ENCODE peak calls at places on chromosomes 2 and 18, in eight cellular contexts. M, J, F, A, H, U, N and X are unnamed samples.
A peak's percentile ranks its signal among the peaks of the same experiment; 100 is the strongest.

GRCh38 chr18:71008257-71008656 is 719.4 kb downstream of the SOCS6 start:
- DNase-seq in M (no peak), J (no peak), F (no peak), A (no peak), H (no peak), U (no peak), N (no peak), X (no peak)

GRCh38 chr2:6418316-6418715 is 447.4 kb downstream of the CMPK2 start:
- DNase-seq in M (no peak), J (no peak), F (no peak), A (no peak), H (no peak), U (no peak), N (no peak), X (no peak)

GRCh38 chr2:80469428-80469827 is 164.9 kb upstream of the LRRTM1 start:
- DNase-seq in M (no peak), J (no peak), F (no peak), A (no peak), H (no peak), U (no peak), N (no peak), X (no peak)

GRCh38 chr18:57134564-57135211 is 12.2 kb upstream of the BOD1L2 start:
- DNase-seq in M (no peak), J (no peak), F (peak; percentile 11), A (no peak), H (no peak), U (no peak), N (no peak), X (no peak)

GRCh38 chr18:37484893-37485834 is 80.4 kb downstream of the CELF4 start:
- DNase-seq in M (no peak), J (no peak), F (peak; percentile 78), A (no peak), H (peak; percentile 59), U (no peak), N (peak; percentile 15), X (peak; percentile 42)

GRCh38 chr18:22606563-22607283 is 189.0 kb upstream of the CTAGE1 start:
- DNase-seq in M (no peak), J (no peak), F (peak; percentile 25), A (no peak), H (peak; percentile 67), U (no peak), N (no peak), X (no peak)

GRCh38 chr2:157460384-157460837 is 16.5 kb upstream of the CYTIP start:
- DNase-seq in M (no peak), J (no peak), F (peak; percentile 5), A (no peak), H (peak; percentile 12), U (no peak), N (no peak), X (no peak)

GRCh38 chr2:161576421-161576820 is 47.8 kb upstream of the SLC4A10 start:
- DNase-seq in M (peak; percentile 14), J (no peak), F (peak; percentile 90), A (no peak), H (no peak), U (no peak), N (no peak), X (no peak)

GRCh38 chr2:235675678-235676535 is 182.1 kb downstream of the AGAP1 start:
- DNase-seq in M (no peak), J (no peak), F (no peak), A (no peak), H (peak; percentile 29), U (no peak), N (no peak), X (no peak)
- TF ChIP-seq CTCF in M (no peak), J (no peak), F (no peak), A (peak; percentile 6), H (peak; percentile 6), U (no peak), N (peak; percentile 17), X (peak; percentile 34)

GRCh38 chr18:5456577-5457466 is 87.0 kb downstream of the EPB41L3 start:
- DNase-seq in M (no peak), J (no peak), F (peak; percentile 63), A (no peak), H (peak; percentile 70), U (no peak), N (no peak), X (no peak)
- TF ChIP-seq CTCF in M (peak; percentile 14), J (no peak), F (peak; percentile 42), A (peak; percentile 44), H (peak; percentile 27), U (no peak), N (no peak), X (peak; percentile 63)

GRCh38 chr2:46335966-46336436 is 38.8 kb downstream of the EPAS1 start:
- DNase-seq in M (no peak), J (no peak), F (no peak), A (no peak), H (no peak), U (no peak), N (no peak), X (no peak)
- TF ChIP-seq CTCF in M (no peak), J (no peak), F (no peak), A (no peak), H (no peak), U (no peak), N (no peak), X (no peak)

GRCh38 chr2:96136123-96136720 is 2.1 kb downstream of the ASTL start:
- DNase-seq in M (no peak), J (no peak), F (no peak), A (no peak), H (no peak), U (no peak), N (no peak), X (no peak)

GRCh38 chr2:96140941-96141623 is 2.8 kb upstream of the ASTL start:
- DNase-seq in M (no peak), J (peak; percentile 70), F (no peak), A (peak; percentile 2), H (no peak), U (no peak), N (no peak), X (no peak)

GRCh38 chr2:96139181-96139758 is 968 bp upstream of the ASTL start:
- DNase-seq in M (no peak), J (peak; percentile 53), F (peak; percentile 45), A (peak; percentile 3), H (no peak), U (no peak), N (no peak), X (no peak)

GRCh38 chr2:96137611-96138129 is 632 bp downstream of the ASTL start:
- DNase-seq in M (no peak), J (peak; percentile 68), F (no peak), A (peak; percentile 9), H (no peak), U (no peak), N (no peak), X (no peak)

GRCh38 chr2:96138146-96139145 is at the start of gene ASTL:
- DNase-seq in M (peak; percentile 73), J (peak; percentile 84), F (peak; percentile 95), A (peak; percentile 32), H (peak; percentile 56), U (no peak), N (no peak), X (no peak)
- TF ChIP-seq CTCF in M (peak; percentile 52), J (peak; percentile 68), F (peak; percentile 82), A (peak; percentile 61), H (peak; percentile 55), U (peak; percentile 68), N (peak; percentile 58), X (peak; percentile 67)

GRCh38 chr2:69914235-69915049 is 467 bp upstream of the MXD1 start:
- DNase-seq in M (peak; percentile 100), J (peak; percentile 100), F (peak; percentile 100), A (peak; percentile 99), H (peak; percentile 100), U (peak; percentile 100), N (peak; percentile 100), X (peak; percentile 99)
- TF ChIP-seq CTCF in M (no peak), J (peak; percentile 9), F (peak; percentile 59), A (peak; percentile 50), H (no peak), U (peak; percentile 46), N (no peak), X (peak; percentile 29)

GRCh38 chr2:51782874-51783765 is 751.2 kb upstream of the NRXN1 start:
- DNase-seq in M (no peak), J (no peak), F (no peak), A (no peak), H (no peak), U (no peak), N (no peak), X (no peak)

GRCh38 chr2:51780353-51780752 is 748.4 kb upstream of the NRXN1 start:
- DNase-seq in M (no peak), J (peak; percentile 68), F (no peak), A (no peak), H (no peak), U (no peak), N (no peak), X (no peak)

DNA sequence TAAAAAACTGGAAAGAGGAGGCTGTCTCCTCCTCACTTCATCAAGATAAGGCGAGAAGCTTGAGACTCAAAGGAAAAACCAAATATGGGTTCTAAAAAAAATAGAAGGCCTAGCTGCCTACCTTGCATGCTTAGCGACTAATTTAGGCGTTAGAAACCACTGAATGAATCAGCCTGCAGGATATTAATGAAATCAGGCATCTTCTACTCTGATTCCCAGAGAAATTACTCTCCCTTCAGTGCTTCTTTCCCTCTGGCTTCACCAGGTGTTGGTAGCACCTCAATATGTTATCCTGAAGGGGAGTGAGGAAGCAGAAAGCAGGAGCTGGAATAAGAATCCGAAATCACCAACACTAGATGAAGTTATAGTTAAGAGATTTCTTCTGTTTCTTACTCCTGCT is 749.8 kb upstream of the NRXN1 start:
- DNase-seq in M (no peak), J (no peak), F (no peak), A (no peak), H (no peak), U (no peak), N (no peak), X (no peak)
- TF ChIP-seq CTCF in M (no peak), J (no peak), F (no peak), A (no peak), H (no peak), U (no peak), N (no peak), X (no peak)

GRCh38 chr2:201261471-201261870 is 1.1 kb downstream of the CASP8 start:
- DNase-seq in M (peak; percentile 70), J (peak; percentile 87), F (peak; percentile 24), A (no peak), H (no peak), U (no peak), N (no peak), X (no peak)
- TF ChIP-seq CTCF in M (no peak), J (no peak), F (no peak), A (no peak), H (no peak), U (no peak), N (no peak), X (no peak)

GRCh38 chr2:175981546-175981945 is 20.5 kb downstream of the LNPK start:
- DNase-seq in M (no peak), J (no peak), F (peak; percentile 66), A (no peak), H (no peak), U (no peak), N (no peak), X (no peak)
- TF ChIP-seq CTCF in M (no peak), J (no peak), F (no peak), A (no peak), H (no peak), U (no peak), N (no peak), X (no peak)

GRCh38 chr2:127051780-127052067 is 55.2 kb downstream of the BIN1 start:
- DNase-seq in M (no peak), J (no peak), F (no peak), A (no peak), H (no peak), U (no peak), N (no peak), X (no peak)
- TF ChIP-seq CTCF in M (no peak), J (no peak), F (no peak), A (no peak), H (no peak), U (no peak), N (no peak), X (no peak)